ENCODE peak calls at places on chromosomes 16 and 17, in nine cellular contexts. One of them, this sample, is unnamed.

GRCh38 chr17:79851461-79851817 is 12.2 kb upstream of the CBX4 start:
- DNase-seq in hepatocyte: no peak
- DNase-seq in stomach: peak; percentile 81
- DNase-seq in A673: no peak
- DNase-seq in left ventricle myocardium inferior: no peak
- DNase-seq in transverse colon: peak; percentile 76
- DNase-seq in suprapubic skin: no peak
- DNase-seq in CD8-positive, alpha-beta T cell: no peak
- DNase-seq in kidney epithelial cell: no peak
- DNase-seq in this sample: no peak

GRCh38 chr16:10868562-10869469 is 8.2 kb upstream of the CIITA start:
- DNase-seq in hepatocyte: no peak
- DNase-seq in stomach: no peak
- DNase-seq in A673: no peak
- DNase-seq in left ventricle myocardium inferior: peak; percentile 52
- DNase-seq in transverse colon: peak; percentile 46
- DNase-seq in suprapubic skin: no peak
- DNase-seq in CD8-positive, alpha-beta T cell: no peak
- DNase-seq in kidney epithelial cell: no peak
- DNase-seq in this sample: no peak

GRCh38 chr16:85570213-85570734 is 42.8 kb upstream of the GSE1 start:
- DNase-seq in hepatocyte: no peak
- DNase-seq in stomach: peak; percentile 39
- DNase-seq in A673: no peak
- DNase-seq in left ventricle myocardium inferior: no peak
- DNase-seq in transverse colon: no peak
- DNase-seq in suprapubic skin: no peak
- DNase-seq in CD8-positive, alpha-beta T cell: peak; percentile 35
- DNase-seq in kidney epithelial cell: no peak
- DNase-seq in this sample: no peak

GRCh38 chr17:82034371-82035011 is 3.0 kb downstream of the DCXR start:
- DNase-seq in hepatocyte: no peak
- DNase-seq in stomach: no peak
- DNase-seq in A673: no peak
- DNase-seq in left ventricle myocardium inferior: no peak
- DNase-seq in transverse colon: no peak
- DNase-seq in suprapubic skin: no peak
- DNase-seq in CD8-positive, alpha-beta T cell: no peak
- DNase-seq in kidney epithelial cell: no peak
- DNase-seq in this sample: no peak

GRCh38 chr17:75730065-75730464 is 8.8 kb downstream of the ITGB4 start:
- DNase-seq in hepatocyte: no peak
- DNase-seq in stomach: no peak
- DNase-seq in A673: no peak
- DNase-seq in left ventricle myocardium inferior: no peak
- DNase-seq in transverse colon: no peak
- DNase-seq in suprapubic skin: peak; percentile 56
- DNase-seq in CD8-positive, alpha-beta T cell: no peak
- DNase-seq in kidney epithelial cell: no peak
- DNase-seq in this sample: no peak

GRCh38 chr17:71764507-71764906 is 356.3 kb upstream of the SOX9 start:
- DNase-seq in hepatocyte: peak; percentile 33
- DNase-seq in stomach: no peak
- DNase-seq in A673: peak; percentile 19
- DNase-seq in left ventricle myocardium inferior: no peak
- DNase-seq in transverse colon: peak; percentile 24
- DNase-seq in suprapubic skin: no peak
- DNase-seq in CD8-positive, alpha-beta T cell: no peak
- DNase-seq in kidney epithelial cell: no peak
- DNase-seq in this sample: peak; percentile 4

GRCh38 chr17:83057397-83057761 is 22.0 kb upstream of the METRNL start:
- DNase-seq in hepatocyte: no peak
- DNase-seq in stomach: peak; percentile 23
- DNase-seq in A673: no peak
- DNase-seq in left ventricle myocardium inferior: no peak
- DNase-seq in transverse colon: no peak
- DNase-seq in suprapubic skin: no peak
- DNase-seq in CD8-positive, alpha-beta T cell: no peak
- DNase-seq in kidney epithelial cell: no peak
- DNase-seq in this sample: peak; percentile 43

GRCh38 chr16:55501549-55502322 is 7.1 kb upstream of the LPCAT2 start:
- DNase-seq in hepatocyte: no peak
- DNase-seq in stomach: no peak
- DNase-seq in A673: no peak
- DNase-seq in left ventricle myocardium inferior: no peak
- DNase-seq in transverse colon: peak; percentile 35
- DNase-seq in suprapubic skin: peak; percentile 58
- DNase-seq in CD8-positive, alpha-beta T cell: no peak
- DNase-seq in kidney epithelial cell: no peak
- DNase-seq in this sample: peak; percentile 85

GRCh38 chr16:58299757-58300349 is 5.0 kb upstream of the PRSS54 start:
- DNase-seq in hepatocyte: peak; percentile 24
- DNase-seq in stomach: peak; percentile 32
- DNase-seq in A673: peak; percentile 50
- DNase-seq in left ventricle myocardium inferior: no peak
- DNase-seq in transverse colon: peak; percentile 22
- DNase-seq in suprapubic skin: no peak
- DNase-seq in CD8-positive, alpha-beta T cell: no peak
- DNase-seq in kidney epithelial cell: no peak
- DNase-seq in this sample: peak; percentile 73

GRCh38 chr17:69250641-69251040 is 22.0 kb upstream of the ABCA10 start:
- DNase-seq in hepatocyte: no peak
- DNase-seq in stomach: no peak
- DNase-seq in A673: no peak
- DNase-seq in left ventricle myocardium inferior: no peak
- DNase-seq in transverse colon: no peak
- DNase-seq in suprapubic skin: no peak
- DNase-seq in CD8-positive, alpha-beta T cell: no peak
- DNase-seq in kidney epithelial cell: no peak
- DNase-seq in this sample: no peak

GRCh38 chr16:74492976-74493375 is 71.7 kb upstream of the CLEC18B start:
- DNase-seq in hepatocyte: no peak
- DNase-seq in stomach: no peak
- DNase-seq in A673: no peak
- DNase-seq in left ventricle myocardium inferior: no peak
- DNase-seq in transverse colon: no peak
- DNase-seq in suprapubic skin: no peak
- DNase-seq in CD8-positive, alpha-beta T cell: no peak
- DNase-seq in kidney epithelial cell: no peak
- DNase-seq in this sample: no peak

DNA sequence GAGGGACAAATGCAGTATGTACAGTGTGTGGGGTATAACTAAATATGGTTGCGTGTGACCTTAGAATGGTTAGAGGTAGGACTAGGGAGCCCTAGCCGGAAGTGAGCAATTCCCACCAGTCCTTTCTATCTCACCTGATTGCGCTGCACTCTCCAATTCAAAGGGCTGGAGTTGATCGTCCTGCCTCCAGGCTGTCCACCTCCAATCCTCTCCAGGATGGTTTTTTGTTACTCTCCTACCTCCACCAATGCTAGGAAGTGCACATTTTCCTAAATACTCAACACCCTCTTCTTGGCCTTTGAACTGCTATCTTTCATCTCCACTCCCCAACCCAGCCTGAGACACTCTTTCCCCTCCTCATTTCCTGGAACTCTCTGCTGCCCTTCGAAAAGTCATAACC is 181.7 kb upstream of the ASIC2 start:
- DNase-seq in hepatocyte: no peak
- DNase-seq in stomach: no peak
- DNase-seq in A673: no peak
- DNase-seq in left ventricle myocardium inferior: no peak
- DNase-seq in transverse colon: no peak
- DNase-seq in suprapubic skin: no peak
- DNase-seq in CD8-positive, alpha-beta T cell: no peak
- DNase-seq in kidney epithelial cell: no peak
- DNase-seq in this sample: no peak
- H3K4me3 ChIP-seq in hepatocyte: no peak overlapping the region
- H3K4me3 ChIP-seq in stomach: no peak overlapping the region
- H3K4me3 ChIP-seq in A673: no peak overlapping the region
- H3K4me3 ChIP-seq in left ventricle myocardium inferior: no peak overlapping the region
- H3K4me3 ChIP-seq in transverse colon: no peak overlapping the region
- H3K4me3 ChIP-seq in suprapubic skin: no peak overlapping the region
- H3K4me3 ChIP-seq in CD8-positive, alpha-beta T cell: no peak overlapping the region
- H3K4me3 ChIP-seq in kidney epithelial cell: no peak overlapping the region
- H3K4me3 ChIP-seq in this sample: no peak overlapping the region

GRCh38 chr16:66427451-66427860 is 361 bp downstream of the BEAN1 start:
- DNase-seq in hepatocyte: no peak
- DNase-seq in stomach: no peak
- DNase-seq in A673: no peak
- DNase-seq in left ventricle myocardium inferior: no peak
- DNase-seq in transverse colon: no peak
- DNase-seq in suprapubic skin: no peak
- DNase-seq in CD8-positive, alpha-beta T cell: no peak
- DNase-seq in kidney epithelial cell: no peak
- DNase-seq in this sample: peak; percentile 88
- H3K27me3 ChIP-seq in hepatocyte: peaks cover 72% of the 10 kb centered on the region
- H3K27me3 ChIP-seq in stomach: peaks cover 40% of the 10 kb centered on the region
- H3K27me3 ChIP-seq in A673: peaks cover 80% of the 10 kb centered on the region
- H3K27me3 ChIP-seq in left ventricle myocardium inferior: peaks cover 30% of the 10 kb centered on the region
- H3K27me3 ChIP-seq in transverse colon: peaks cover 83% of the 10 kb centered on the region
- H3K27me3 ChIP-seq in suprapubic skin: peaks cover 34% of the 10 kb centered on the region
- H3K27me3 ChIP-seq in CD8-positive, alpha-beta T cell: peaks cover 26% of the 10 kb centered on the region
- H3K27me3 ChIP-seq in kidney epithelial cell: no peaks in the 10 kb centered on the region
- H3K27me3 ChIP-seq in this sample: peaks cover 72% of the 10 kb centered on the region

GRCh38 chr16:311725-312124 is 28.8 kb downstream of the PDIA2 start:
- DNase-seq in hepatocyte: no peak
- DNase-seq in stomach: no peak
- DNase-seq in A673: no peak
- DNase-seq in left ventricle myocardium inferior: no peak
- DNase-seq in transverse colon: no peak
- DNase-seq in suprapubic skin: no peak
- DNase-seq in CD8-positive, alpha-beta T cell: no peak
- DNase-seq in kidney epithelial cell: no peak
- DNase-seq in this sample: no peak

GRCh38 chr16:306911-307370 is 24.0 kb downstream of the PDIA2 start:
- DNase-seq in hepatocyte: no peak
- DNase-seq in stomach: no peak
- DNase-seq in A673: no peak
- DNase-seq in left ventricle myocardium inferior: no peak
- DNase-seq in transverse colon: no peak
- DNase-seq in suprapubic skin: no peak
- DNase-seq in CD8-positive, alpha-beta T cell: no peak
- DNase-seq in kidney epithelial cell: no peak
- DNase-seq in this sample: no peak

GRCh38 chr16:307691-308312 is 24.8 kb downstream of the PDIA2 start:
- DNase-seq in hepatocyte: no peak
- DNase-seq in stomach: no peak
- DNase-seq in A673: no peak
- DNase-seq in left ventricle myocardium inferior: no peak
- DNase-seq in transverse colon: no peak
- DNase-seq in suprapubic skin: no peak
- DNase-seq in CD8-positive, alpha-beta T cell: no peak
- DNase-seq in kidney epithelial cell: no peak
- DNase-seq in this sample: no peak

GRCh38 chr16:305916-306315 is 23.0 kb downstream of the PDIA2 start:
- DNase-seq in hepatocyte: no peak
- DNase-seq in stomach: no peak
- DNase-seq in A673: no peak
- DNase-seq in left ventricle myocardium inferior: no peak
- DNase-seq in transverse colon: no peak
- DNase-seq in suprapubic skin: no peak
- DNase-seq in CD8-positive, alpha-beta T cell: no peak
- DNase-seq in kidney epithelial cell: no peak
- DNase-seq in this sample: no peak

DNA sequence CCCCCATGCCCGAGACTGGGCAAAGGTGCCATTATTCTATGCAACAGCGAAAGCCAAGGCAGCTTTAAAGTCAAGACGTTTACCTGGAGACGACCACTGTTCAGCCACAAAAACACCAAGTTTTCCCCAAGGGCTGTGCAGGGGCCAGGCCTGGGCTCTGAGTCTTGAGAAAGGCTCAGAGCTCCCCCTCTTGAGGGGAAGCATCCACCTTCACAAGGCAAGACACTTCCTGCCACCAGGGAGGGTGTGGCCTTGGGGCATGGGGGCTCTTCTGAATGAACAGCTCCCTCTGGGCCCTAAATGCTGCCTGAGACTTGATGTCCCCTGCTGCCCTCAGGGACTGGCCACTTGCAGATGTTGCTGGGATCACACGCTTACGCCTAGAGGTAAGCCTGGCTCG is 26.5 kb downstream of the PDIA2 start:
- DNase-seq in hepatocyte: no peak
- DNase-seq in stomach: no peak
- DNase-seq in A673: no peak
- DNase-seq in left ventricle myocardium inferior: no peak
- DNase-seq in transverse colon: no peak
- DNase-seq in suprapubic skin: no peak
- DNase-seq in CD8-positive, alpha-beta T cell: peak; percentile 43
- DNase-seq in kidney epithelial cell: no peak
- DNase-seq in this sample: no peak
- H3K36me3 ChIP-seq in hepatocyte: no peaks in the 10 kb centered on the region
- H3K36me3 ChIP-seq in stomach: peaks cover 78% of the 10 kb centered on the region
- H3K36me3 ChIP-seq in A673: peaks cover 16% of the 10 kb centered on the region
- H3K36me3 ChIP-seq in left ventricle myocardium inferior: peaks cover 60% of the 10 kb centered on the region
- H3K36me3 ChIP-seq in transverse colon: no peaks in the 10 kb centered on the region
- H3K36me3 ChIP-seq in suprapubic skin: peaks cover 56% of the 10 kb centered on the region
- H3K36me3 ChIP-seq in CD8-positive, alpha-beta T cell: peaks cover 34% of the 10 kb centered on the region
- H3K36me3 ChIP-seq in kidney epithelial cell: no peaks in the 10 kb centered on the region
- H3K36me3 ChIP-seq in this sample: peaks cover 11% of the 10 kb centered on the region

DNA sequence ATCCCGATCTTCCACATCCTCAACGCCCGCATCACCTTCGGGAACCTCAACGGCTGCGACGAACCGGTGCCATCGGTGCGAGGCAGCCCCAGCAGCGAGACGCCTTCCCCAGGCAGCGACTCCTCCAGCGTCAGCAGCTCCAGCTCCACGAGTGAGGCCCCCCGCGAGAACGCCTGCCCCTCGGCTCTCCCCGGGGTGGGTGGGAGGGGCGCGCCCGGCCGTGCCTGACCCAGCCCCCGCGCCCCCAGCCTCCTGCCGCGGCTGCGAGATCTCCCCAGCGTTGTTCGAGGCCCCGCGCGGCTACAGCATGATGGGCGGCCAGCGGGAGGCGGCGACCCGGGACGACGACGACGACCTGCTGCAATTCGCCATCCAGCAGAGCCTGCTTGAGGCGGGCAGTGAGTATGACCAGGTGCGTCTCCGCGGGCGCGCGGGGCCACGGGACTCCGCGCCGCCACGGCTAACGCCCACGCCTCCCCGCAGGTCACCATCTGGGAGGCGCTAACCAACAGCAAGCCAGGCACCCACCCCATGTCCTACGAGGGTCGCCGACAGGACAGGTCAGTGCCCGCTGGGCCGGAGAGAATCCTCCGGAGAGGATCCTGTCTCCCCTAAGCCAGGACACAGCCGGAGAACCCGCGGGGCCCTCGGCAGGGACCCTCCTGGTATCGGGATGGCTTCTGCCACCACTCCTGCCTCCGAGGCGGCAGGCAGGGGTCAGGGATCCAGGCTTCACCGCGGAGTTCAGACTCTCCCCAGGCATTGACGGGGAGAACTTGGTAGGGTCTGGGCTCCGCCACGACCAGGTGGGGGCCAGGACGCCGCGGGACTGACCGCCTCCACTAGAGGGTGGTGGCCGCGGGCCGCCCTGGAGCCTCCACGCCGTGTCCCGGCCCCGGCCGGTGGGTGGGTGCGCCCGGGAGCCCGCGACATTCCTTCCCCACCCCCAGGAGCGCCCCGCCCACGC is 10.0 kb downstream of the CORO6 start:
- DNase-seq in hepatocyte: no peak
- DNase-seq in stomach: no peak
- DNase-seq in A673: no peak
- DNase-seq in left ventricle myocardium inferior: no peak
- DNase-seq in transverse colon: no peak
- DNase-seq in suprapubic skin: peak; percentile 72
- DNase-seq in CD8-positive, alpha-beta T cell: peak; percentile 20
- DNase-seq in kidney epithelial cell: no peak
- DNase-seq in this sample: peak; percentile 58
- H3K4me3 ChIP-seq in hepatocyte: no peak overlapping the region
- H3K4me3 ChIP-seq in stomach: peak overlapping the region; percentile 31
- H3K4me3 ChIP-seq in A673: no peak overlapping the region
- H3K4me3 ChIP-seq in left ventricle myocardium inferior: peak overlapping the region; percentile 63
- H3K4me3 ChIP-seq in transverse colon: no peak overlapping the region
- H3K4me3 ChIP-seq in suprapubic skin: peak overlapping the region; percentile 32
- H3K4me3 ChIP-seq in CD8-positive, alpha-beta T cell: peak overlapping the region; percentile 49
- H3K4me3 ChIP-seq in kidney epithelial cell: peak overlapping the region; percentile 1
- H3K4me3 ChIP-seq in this sample: peak overlapping the region; percentile 10

This sample was measured in H7.